ENCODE peak calls at places on chromosomes 11 and 22, in four cellular contexts. B is cardiac muscle cell, M is heart left ventricle, P is mammary epithelial cell. T is an unnamed sample.
A peak's percentile ranks its signal among the peaks of the same experiment; 100 is the strongest.

GRCh38 chr22:38652858-38653257 is 3.3 kb downstream of the FAM227A start:
- DNase-seq in P (no peak), M (no peak), B (no peak), T (no peak)

GRCh38 chr11:121452609-121453150 is at the start of gene SORL1-AS1:
- DNase-seq in B (no peak), M (no peak), P (peak; percentile 48), T (no peak)

GRCh38 chr11:86741489-86742435 is 58.6 kb upstream of the PRSS23 start:
- DNase-seq in P (peak; percentile 89), B (no peak), M (no peak), T (no peak)

GRCh38 chr22:39655736-39656285 is 85.3 kb downstream of the CACNA1I start:
- DNase-seq in M (no peak), B (no peak), P (no peak), T (no peak)

GRCh38 chr11:127943763-127944162 is 643.6 kb downstream of the ETS1 start:
- DNase-seq in M (no peak), B (no peak), P (peak; percentile 82), T (no peak)

GRCh38 chr22:30245181-30245984 is 1.2 kb downstream of the LIF start:
- DNase-seq in M (no peak), B (no peak), P (peak; percentile 50), T (no peak)

GRCh38 chr11:10893713-10894112 is 35.9 kb upstream of the ZBED5 start:
- DNase-seq in B (no peak), M (no peak), P (no peak), T (no peak)

GRCh38 chr22:27531782-27532530 is 269.6 kb downstream of the MN1 start:
- DNase-seq in B (peak; percentile 24), P (peak; percentile 21), M (no peak), T (no peak)

GRCh38 chr11:105005451-105005845 is 17.5 kb downstream of the CASP5 start:
- DNase-seq in P (no peak), M (no peak), B (no peak), T (no peak)

GRCh38 chr11:45852712-45853101 is 5.4 kb downstream of the CRY2 start:
- DNase-seq in P (no peak), B (no peak), M (peak; percentile 63), T (no peak)

GRCh38 chr22:30290679-30291333 is 1.5 kb upstream of the CASTOR1 start:
- DNase-seq in M (peak; percentile 93), B (peak; percentile 61), P (peak; percentile 77), T (peak; percentile 87)

GRCh38 chr22:46376096-46376495 is 40.6 kb downstream of the TRMU start:
- DNase-seq in B (no peak), P (no peak), M (no peak), T (no peak)

GRCh38 chr11:69918938-69919650 is 99.9 kb upstream of the FGF3 start:
- DNase-seq in B (peak; percentile 84), M (peak; percentile 79), P (peak; percentile 39), T (peak; percentile 82)

GRCh38 chr11:27408231-27408630 is 45.2 kb upstream of the CCDC34 start:
- DNase-seq in P (no peak), B (no peak), M (no peak), T (no peak)

GRCh38 chr11:26930518-26931247 is 63.2 kb upstream of the FIBIN start:
- DNase-seq in B (peak; percentile 6), M (no peak), P (no peak), T (no peak)

GRCh38 chr11:46367244-46367915 is 14.1 kb upstream of the MDK start:
- DNase-seq in P (no peak), B (peak; percentile 75), M (peak; percentile 73), T (peak; percentile 82)

GRCh38 chr22:48396091-48396784 is 1431.4 kb downstream of the BRD1 start:
- DNase-seq in M (no peak), P (no peak), B (no peak), T (no peak)

GRCh38 chr22:49214976-49215375 is 612.7 kb downstream of the BRD1 start:
- DNase-seq in P (no peak), M (peak; percentile 1), B (no peak), T (peak; percentile 31)

GRCh38 chr22:47389201-47389600 is 626.8 kb downstream of the TBC1D22A start:
- DNase-seq in P (no peak), M (no peak), B (no peak), T (no peak)
- H3K9me3 ChIP-seq in P (peaks cover 73% of the 10 kb centered on the region), M (no peaks in the 10 kb centered on the region), B (no peaks in the 10 kb centered on the region), T (no peaks in the 10 kb centered on the region)

GRCh38 chr11:63277345-63277943 is 34.0 kb upstream of the SLC22A25 start:
- DNase-seq in B (peak; percentile 19), P (peak; percentile 10), M (no peak), T (no peak)
- TF ChIP-seq CTCF in B (no peak), P (no peak), M (no peak), T (no peak)

DNA sequence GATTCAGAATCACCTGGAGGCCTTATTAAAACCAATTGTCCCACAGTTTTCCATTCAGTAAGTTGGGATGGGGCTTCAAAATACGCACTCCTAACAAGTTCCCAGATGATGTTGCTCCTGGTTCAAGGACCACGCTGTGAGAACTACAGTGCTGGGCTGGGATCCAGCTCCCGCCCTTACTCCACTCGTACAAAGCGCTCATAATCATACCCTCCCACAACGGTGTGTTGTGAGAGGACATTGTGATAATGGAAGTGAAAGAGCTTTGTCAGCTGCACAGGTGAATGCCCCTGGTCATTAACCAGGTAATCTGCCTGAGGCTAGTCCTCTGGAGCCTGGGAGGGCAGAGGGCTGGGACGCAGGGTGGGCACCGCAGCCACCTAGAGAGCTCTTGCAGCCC is 1.3 kb upstream of the CD82 start:
- DNase-seq in B (no peak), M (no peak), P (peak; percentile 71), T (no peak)
- H3K4me1 ChIP-seq in B (peaks cover 7% of the 10 kb centered on the region), M (peaks cover 20% of the 10 kb centered on the region), P (peaks cover 82% of the 10 kb centered on the region), T (peaks cover 61% of the 10 kb centered on the region)

DNA sequence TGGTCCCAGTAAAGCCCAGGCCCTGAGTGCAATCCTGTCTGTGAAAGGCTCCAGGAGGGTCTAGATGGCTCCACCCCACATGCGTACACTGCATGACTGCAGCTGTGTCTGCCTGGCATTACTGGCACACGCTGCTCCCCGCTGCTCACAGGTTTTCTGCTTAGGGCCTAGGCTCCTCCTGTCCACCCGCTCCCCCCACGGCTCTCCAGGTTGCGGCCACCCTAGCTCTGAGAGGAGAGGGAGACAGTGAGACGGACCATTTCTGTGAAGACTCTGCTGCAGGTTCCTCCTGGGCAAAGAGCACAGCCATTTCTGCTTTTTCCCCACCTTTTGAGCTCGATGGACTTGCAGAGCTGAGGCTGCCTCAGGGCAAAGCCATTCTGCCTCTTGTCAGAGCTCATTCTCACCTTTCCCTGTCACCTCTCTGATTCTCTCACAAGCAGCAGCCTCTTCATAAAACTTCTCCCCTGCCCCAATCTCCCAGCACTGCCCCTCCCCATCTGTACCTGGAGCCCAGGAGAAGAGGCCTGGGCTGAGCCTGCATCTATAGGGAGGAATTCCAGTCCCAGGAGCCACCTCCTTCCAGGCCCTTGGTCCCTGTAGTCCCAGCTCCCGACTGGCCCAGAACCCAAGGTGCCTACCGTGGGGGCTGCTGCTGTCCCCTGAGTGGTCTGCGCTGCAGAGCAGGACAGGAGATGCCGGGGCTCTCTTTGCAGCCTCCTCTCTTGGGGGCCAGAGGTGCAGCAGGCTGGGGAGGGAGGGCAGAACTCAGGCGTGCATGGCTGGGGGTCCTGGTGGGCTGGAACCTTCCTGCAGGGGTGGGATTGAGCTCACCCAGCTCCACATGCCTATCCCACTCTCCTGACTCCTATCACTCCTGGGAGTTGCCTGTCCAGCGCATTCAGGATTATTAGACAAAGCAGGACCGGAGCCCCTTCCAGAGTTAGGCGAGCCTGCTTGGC is 433.7 kb upstream of the B3GAT1 start:
- DNase-seq in M (no peak), B (no peak), P (no peak), T (no peak)
- H3K9me3 ChIP-seq in M (no peaks in the 10 kb centered on the region), B (no peaks in the 10 kb centered on the region), P (peaks cover 43% of the 10 kb centered on the region), T (no peaks in the 10 kb centered on the region)

GRCh38 chr11:2270322-2271076 is at the start of gene ASCL2:
- DNase-seq in M (no peak), B (no peak), P (peak; percentile 15), T (no peak)

GRCh38 chr11:2268911-2269600 is 1.3 kb downstream of the ASCL2 start:
- DNase-seq in M (no peak), B (peak; percentile 44), P (peak; percentile 47), T (peak; percentile 81)

GRCh38 chr11:2271077-2271326 is 614 bp upstream of the ASCL2 start:
- DNase-seq in B (no peak), M (no peak), P (no peak), T (peak; percentile 82)

GRCh38 chr11:2267871-2268825 is 2.2 kb downstream of the ASCL2 start:
- DNase-seq in P (no peak), M (no peak), B (no peak), T (no peak)

DNA sequence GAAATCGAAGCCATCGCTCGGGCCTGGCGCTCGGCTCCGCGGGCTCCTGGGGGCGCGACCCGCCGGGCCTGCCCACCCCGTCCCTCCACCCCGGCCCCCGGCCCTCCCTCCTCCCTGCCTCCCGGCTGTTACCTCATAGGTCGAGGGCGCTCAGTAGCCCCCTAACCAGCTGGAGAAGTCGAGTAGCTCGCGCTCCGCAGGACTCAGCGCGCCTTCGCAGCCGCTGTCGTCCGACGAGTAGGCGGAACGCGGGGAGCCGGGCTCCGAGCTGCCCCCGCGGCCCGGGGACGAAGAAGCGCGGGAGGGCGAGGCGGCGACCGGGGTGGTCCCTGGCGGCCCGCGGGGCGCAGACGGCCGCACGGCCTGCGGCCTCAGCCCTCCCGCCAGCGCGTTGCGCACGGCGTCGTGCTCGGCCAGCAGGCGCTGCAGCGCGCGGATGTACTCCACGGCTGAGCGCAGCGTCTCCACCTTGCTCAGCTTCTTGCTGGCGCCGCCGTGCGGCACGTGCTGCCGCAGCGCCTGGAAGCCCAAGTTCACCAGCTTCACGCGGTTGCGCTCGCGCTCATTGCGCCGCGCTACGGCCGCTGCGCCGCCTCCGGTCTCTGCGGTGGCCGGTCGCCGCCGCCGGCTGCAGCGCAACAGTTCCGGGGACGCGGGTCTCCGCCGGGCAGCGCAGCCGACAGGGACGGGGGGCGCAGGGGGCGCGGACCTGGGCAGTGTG is 627 bp downstream of the ASCL2 start:
- DNase-seq in P (peak; percentile 50), B (peak; percentile 65), M (no peak), T (peak; percentile 76)
- TF ChIP-seq CTCF in P (no peak), B (peak; percentile 22), M (no peak), T (peak; percentile 35)

GRCh38 chr22:37561209-37562048 is 1.1 kb downstream of the CDC42EP1 start:
- DNase-seq in M (peak; percentile 92), P (peak; percentile 89), B (peak; percentile 87), T (peak; percentile 92)
- H3K4me1 ChIP-seq in M (peaks cover 62% of the 10 kb centered on the region), P (peaks cover 46% of the 10 kb centered on the region), B (peaks cover 6% of the 10 kb centered on the region), T (peaks cover 85% of the 10 kb centered on the region)

GRCh38 chr11:134468796-134469195 is 56.8 kb upstream of the B3GAT1 start:
- DNase-seq in B (no peak), P (no peak), M (no peak), T (no peak)
- H3K9me3 ChIP-seq in B (no peaks in the 10 kb centered on the region), P (peaks cover 9% of the 10 kb centered on the region), M (no peaks in the 10 kb centered on the region), T (no peaks in the 10 kb centered on the region)

GRCh38 chr11:13152736-13153541 is 124.7 kb upstream of the BMAL1 start:
- DNase-seq in M (no peak), B (peak; percentile 29), P (no peak), T (no peak)
- TF ChIP-seq CTCF in M (peak; percentile 53), B (peak; percentile 61), P (peak; percentile 65), T (peak; percentile 40)

GRCh38 chr11:102115557-102115956 is 5.3 kb downstream of the YAP1 start:
- DNase-seq in B (peak; percentile 54), M (no peak), P (peak; percentile 51), T (no peak)
- H3K4me1 ChIP-seq in B (peaks cover 75% of the 10 kb centered on the region), M (peaks cover 4% of the 10 kb centered on the region), P (peaks cover 31% of the 10 kb centered on the region), T (peaks cover 69% of the 10 kb centered on the region)

T was measured in lower lobe of right lung.